ENCODE peak calls at places on chromosomes 2 and 18, in nine cellular contexts. One of them, this sample, is unnamed.
A peak's percentile ranks its signal among the peaks of the same experiment; 100 is the strongest.

GRCh38 chr2:6452702-6453481 is 412.8 kb downstream of the CMPK2 start:
- DNase-seq in gastrocnemius medialis: no peak
- DNase-seq in mesendoderm: peak; percentile 81
- DNase-seq in Karpas-422: peak; percentile 82
- DNase-seq in astrocyte: no peak
- DNase-seq in psoas muscle: no peak
- DNase-seq in A549: no peak
- DNase-seq in lower lobe of right lung: no peak
- DNase-seq in GM12878: no peak
- DNase-seq in this sample: no peak

GRCh38 chr2:42072349-42073118 is 24.7 kb downstream of the PKDCC start:
- DNase-seq in astrocyte: no peak
- DNase-seq in A549: no peak
- DNase-seq in gastrocnemius medialis: peak; percentile 91
- DNase-seq in psoas muscle: peak; percentile 95
- DNase-seq in Karpas-422: no peak
- DNase-seq in mesendoderm: no peak
- DNase-seq in GM12878: no peak
- DNase-seq in lower lobe of right lung: no peak
- DNase-seq in this sample: no peak

GRCh38 chr18:1020731-1021344 is 116.2 kb downstream of the ADCYAP1 start:
- DNase-seq in Karpas-422: no peak
- DNase-seq in mesendoderm: peak; percentile 16
- DNase-seq in astrocyte: peak; percentile 84
- DNase-seq in GM12878: no peak
- DNase-seq in gastrocnemius medialis: no peak
- DNase-seq in A549: no peak
- DNase-seq in lower lobe of right lung: no peak
- DNase-seq in psoas muscle: no peak
- DNase-seq in this sample: no peak

GRCh38 chr18:66439207-66439606 is 164.7 kb downstream of the CDH19 start:
- DNase-seq in astrocyte: no peak
- DNase-seq in mesendoderm: no peak
- DNase-seq in Karpas-422: no peak
- DNase-seq in lower lobe of right lung: no peak
- DNase-seq in A549: no peak
- DNase-seq in GM12878: no peak
- DNase-seq in gastrocnemius medialis: no peak
- DNase-seq in psoas muscle: no peak
- DNase-seq in this sample: no peak

GRCh38 chr18:48317781-48318381 is 91.3 kb downstream of the ZBTB7C start:
- DNase-seq in lower lobe of right lung: no peak
- DNase-seq in gastrocnemius medialis: no peak
- DNase-seq in A549: no peak
- DNase-seq in psoas muscle: no peak
- DNase-seq in mesendoderm: no peak
- DNase-seq in astrocyte: no peak
- DNase-seq in GM12878: no peak
- DNase-seq in Karpas-422: no peak
- DNase-seq in this sample: no peak

GRCh38 chr2:28360742-28361293 is 31.8 kb upstream of the FOSL2 start:
- DNase-seq in GM12878: no peak
- DNase-seq in mesendoderm: peak; percentile 65
- DNase-seq in lower lobe of right lung: no peak
- DNase-seq in gastrocnemius medialis: no peak
- DNase-seq in astrocyte: peak; percentile 38
- DNase-seq in Karpas-422: no peak
- DNase-seq in psoas muscle: peak; percentile 66
- DNase-seq in A549: no peak
- DNase-seq in this sample: no peak

GRCh38 chr2:121363632-121364420 is 78.8 kb upstream of the TFCP2L1 start:
- DNase-seq in psoas muscle: no peak
- DNase-seq in gastrocnemius medialis: peak; percentile 52
- DNase-seq in lower lobe of right lung: no peak
- DNase-seq in astrocyte: peak; percentile 75
- DNase-seq in GM12878: no peak
- DNase-seq in mesendoderm: no peak
- DNase-seq in Karpas-422: no peak
- DNase-seq in A549: no peak
- DNase-seq in this sample: no peak

GRCh38 chr2:224910535-224910934 is 131.7 kb downstream of the DOCK10 start:
- DNase-seq in A549: no peak
- DNase-seq in gastrocnemius medialis: no peak
- DNase-seq in astrocyte: peak; percentile 36
- DNase-seq in lower lobe of right lung: no peak
- DNase-seq in GM12878: no peak
- DNase-seq in mesendoderm: peak; percentile 14
- DNase-seq in Karpas-422: no peak
- DNase-seq in psoas muscle: no peak
- DNase-seq in this sample: no peak

GRCh38 chr18:63267990-63268721 is 51.4 kb downstream of the BCL2 start:
- DNase-seq in lower lobe of right lung: no peak
- DNase-seq in Karpas-422: no peak
- DNase-seq in astrocyte: peak; percentile 40
- DNase-seq in gastrocnemius medialis: no peak
- DNase-seq in A549: no peak
- DNase-seq in GM12878: no peak
- DNase-seq in psoas muscle: no peak
- DNase-seq in mesendoderm: no peak
- DNase-seq in this sample: no peak

GRCh38 chr2:107174126-107174525 is 288.2 kb upstream of the ST6GAL2 start:
- DNase-seq in Karpas-422: no peak
- DNase-seq in mesendoderm: no peak
- DNase-seq in lower lobe of right lung: no peak
- DNase-seq in A549: no peak
- DNase-seq in gastrocnemius medialis: no peak
- DNase-seq in GM12878: no peak
- DNase-seq in astrocyte: no peak
- DNase-seq in psoas muscle: no peak
- DNase-seq in this sample: no peak

DNA sequence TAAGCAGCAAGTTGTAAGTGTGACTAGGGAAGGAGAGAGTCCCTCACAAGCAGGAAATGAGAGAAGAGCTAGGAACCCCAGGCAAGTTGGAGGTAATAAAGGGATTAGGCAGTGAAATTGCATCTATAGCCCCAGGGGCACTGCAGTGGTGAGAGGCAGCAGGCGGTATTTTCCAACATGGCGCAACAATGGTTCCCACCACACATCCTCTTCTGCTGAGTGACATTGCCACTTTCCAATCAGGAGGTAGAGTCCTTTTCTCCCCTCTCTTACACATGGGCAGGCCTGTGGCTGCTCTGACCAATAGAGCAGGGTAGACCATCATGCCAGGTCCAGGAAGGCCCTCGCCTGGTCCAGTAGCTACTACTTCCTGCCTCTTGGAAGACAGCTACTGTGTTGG is 86.6 kb downstream of the DNER start:
- DNase-seq in GM12878: no peak
- DNase-seq in mesendoderm: peak; percentile 80
- DNase-seq in A549: no peak
- DNase-seq in Karpas-422: no peak
- DNase-seq in lower lobe of right lung: no peak
- DNase-seq in gastrocnemius medialis: no peak
- DNase-seq in astrocyte: no peak
- DNase-seq in psoas muscle: no peak
- DNase-seq in this sample: peak; percentile 71
- H3K4me3 ChIP-seq in GM12878: no peak overlapping the region
- H3K4me3 ChIP-seq in mesendoderm: no peak overlapping the region
- H3K4me3 ChIP-seq in A549: no peak overlapping the region
- H3K4me3 ChIP-seq in Karpas-422: no peak overlapping the region
- H3K4me3 ChIP-seq in lower lobe of right lung: no peak overlapping the region
- H3K4me3 ChIP-seq in gastrocnemius medialis: no peak overlapping the region
- H3K4me3 ChIP-seq in astrocyte: no peak overlapping the region
- H3K4me3 ChIP-seq in psoas muscle: no peak overlapping the region
- H3K4me3 ChIP-seq in this sample: no peak overlapping the region

DNA sequence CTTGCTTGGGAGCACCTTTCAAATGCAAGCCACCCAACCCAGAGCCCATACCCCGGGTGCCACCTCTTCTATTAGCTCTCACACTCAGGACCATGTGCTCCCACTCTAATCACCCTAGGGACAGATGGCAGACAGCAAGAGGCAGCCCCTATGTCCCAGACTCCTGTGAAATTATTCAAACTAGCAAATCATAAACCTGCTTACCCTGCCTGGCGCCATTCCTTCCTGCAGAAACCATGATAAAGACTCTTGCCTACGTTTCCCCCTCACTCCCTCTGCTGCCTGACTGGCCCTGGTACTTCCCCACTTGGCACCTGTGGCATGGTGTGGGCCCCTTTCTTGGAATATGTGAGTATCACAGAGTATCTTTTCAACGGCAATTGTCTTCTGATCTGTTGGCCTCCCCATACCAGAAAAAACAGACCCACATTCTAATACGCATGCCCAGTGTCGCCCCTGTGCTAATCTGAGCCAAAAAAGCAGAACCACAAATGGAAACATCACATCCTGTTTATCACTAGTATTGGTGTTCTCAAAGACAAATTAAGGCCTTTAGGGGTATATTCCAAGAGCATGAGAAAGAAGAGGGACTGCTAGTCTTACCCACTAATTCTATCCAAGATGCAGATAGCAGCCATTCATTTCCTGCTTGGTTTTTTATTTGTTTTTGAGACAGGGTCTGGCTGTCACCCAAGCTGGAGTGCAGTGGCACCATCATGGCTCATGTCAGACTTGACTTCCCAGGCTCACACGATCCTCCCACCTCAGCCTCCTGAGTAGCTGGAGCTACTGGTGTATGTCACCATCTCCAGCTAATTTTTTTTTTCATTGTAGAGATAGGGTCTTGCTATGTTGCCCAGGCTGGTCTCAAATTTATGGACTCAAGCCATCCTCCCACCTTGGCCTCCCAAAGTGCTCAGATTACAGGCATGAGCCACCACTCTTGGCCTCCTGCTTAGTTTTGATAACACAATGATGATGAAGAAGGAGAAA is 44.1 kb upstream of the TTC39C start:
- DNase-seq in gastrocnemius medialis: no peak
- DNase-seq in Karpas-422: no peak
- DNase-seq in psoas muscle: no peak
- DNase-seq in A549: no peak
- DNase-seq in mesendoderm: no peak
- DNase-seq in GM12878: peak; percentile 42
- DNase-seq in lower lobe of right lung: no peak
- DNase-seq in astrocyte: no peak
- DNase-seq in this sample: no peak
- H3K4me3 ChIP-seq in gastrocnemius medialis: no peak overlapping the region
- H3K4me3 ChIP-seq in Karpas-422: no peak overlapping the region
- H3K4me3 ChIP-seq in psoas muscle: no peak overlapping the region
- H3K4me3 ChIP-seq in A549: no peak overlapping the region
- H3K4me3 ChIP-seq in mesendoderm: no peak overlapping the region
- H3K4me3 ChIP-seq in GM12878: no peak overlapping the region
- H3K4me3 ChIP-seq in lower lobe of right lung: no peak overlapping the region
- H3K4me3 ChIP-seq in astrocyte: no peak overlapping the region
- H3K4me3 ChIP-seq in this sample: no peak overlapping the region

GRCh38 chr2:98006378-98006777 is 10.6 kb upstream of the TMEM131 start:
- DNase-seq in GM12878: no peak
- DNase-seq in A549: no peak
- DNase-seq in Karpas-422: no peak
- DNase-seq in astrocyte: no peak
- DNase-seq in psoas muscle: no peak
- DNase-seq in gastrocnemius medialis: no peak
- DNase-seq in mesendoderm: no peak
- DNase-seq in lower lobe of right lung: no peak
- DNase-seq in this sample: no peak

GRCh38 chr2:98012561-98012979 is 16.8 kb upstream of the TMEM131 start:
- DNase-seq in lower lobe of right lung: no peak
- DNase-seq in psoas muscle: no peak
- DNase-seq in gastrocnemius medialis: no peak
- DNase-seq in A549: no peak
- DNase-seq in Karpas-422: peak; percentile 92
- DNase-seq in mesendoderm: no peak
- DNase-seq in GM12878: peak; percentile 88
- DNase-seq in astrocyte: no peak
- DNase-seq in this sample: no peak

GRCh38 chr2:98008415-98008814 is 12.7 kb upstream of the TMEM131 start:
- DNase-seq in psoas muscle: no peak
- DNase-seq in A549: no peak
- DNase-seq in mesendoderm: no peak
- DNase-seq in gastrocnemius medialis: no peak
- DNase-seq in lower lobe of right lung: no peak
- DNase-seq in astrocyte: no peak
- DNase-seq in GM12878: no peak
- DNase-seq in Karpas-422: peak; percentile 54
- DNase-seq in this sample: no peak

GRCh38 chr2:98013407-98014042 is 17.8 kb upstream of the TMEM131 start:
- DNase-seq in psoas muscle: no peak
- DNase-seq in astrocyte: peak; percentile 88
- DNase-seq in Karpas-422: peak; percentile 55
- DNase-seq in gastrocnemius medialis: no peak
- DNase-seq in lower lobe of right lung: no peak
- DNase-seq in GM12878: no peak
- DNase-seq in mesendoderm: no peak
- DNase-seq in A549: no peak
- DNase-seq in this sample: no peak

DNA sequence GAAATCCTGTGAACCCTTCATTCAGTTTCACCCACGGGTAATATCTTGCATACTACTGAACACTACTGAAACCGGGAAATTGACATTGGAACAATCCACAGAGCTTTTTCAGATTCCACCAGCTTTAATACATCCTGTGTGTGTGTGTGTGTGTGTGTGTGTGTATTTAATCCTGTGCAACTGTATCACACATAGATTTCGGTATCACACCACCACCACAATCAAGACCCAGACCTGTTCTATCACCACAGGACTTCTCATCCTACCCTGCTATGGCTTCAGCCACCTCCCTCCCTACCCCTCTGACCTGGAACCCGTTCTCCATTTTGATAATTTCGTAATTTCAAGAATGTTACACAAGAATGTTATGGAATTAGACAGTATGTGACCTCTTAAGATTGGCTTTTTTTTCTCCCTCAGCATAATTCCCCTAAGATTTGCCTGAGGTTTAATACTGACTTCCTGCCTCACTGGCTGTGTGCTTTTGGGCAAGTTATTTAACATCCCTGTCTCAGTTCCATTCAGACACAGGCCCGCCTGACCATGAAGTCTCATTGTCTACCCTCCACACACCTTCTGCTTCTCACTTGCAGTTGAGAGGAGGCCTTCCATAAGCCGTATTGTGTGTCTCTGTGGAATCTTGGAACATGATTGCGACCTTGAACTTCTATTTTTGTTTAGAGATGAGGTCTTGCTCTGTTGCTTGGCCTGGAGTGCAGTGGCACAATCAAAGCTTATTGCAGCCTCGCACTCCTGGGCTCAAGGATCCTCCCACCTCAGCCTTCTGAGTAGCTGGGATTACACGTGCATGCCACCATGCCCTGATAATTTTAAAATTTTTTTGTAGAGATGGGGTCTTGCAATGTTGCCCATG is 14.4 kb upstream of the TMEM131 start:
- DNase-seq in lower lobe of right lung: no peak
- DNase-seq in GM12878: no peak
- DNase-seq in Karpas-422: peak; percentile 65
- DNase-seq in psoas muscle: no peak
- DNase-seq in astrocyte: no peak
- DNase-seq in gastrocnemius medialis: peak; percentile 35
- DNase-seq in mesendoderm: no peak
- DNase-seq in A549: no peak
- DNase-seq in this sample: no peak
- H3K4me3 ChIP-seq in lower lobe of right lung: no peak overlapping the region
- H3K4me3 ChIP-seq in GM12878: no peak overlapping the region
- H3K4me3 ChIP-seq in Karpas-422: peak overlapping the region; percentile 37
- H3K4me3 ChIP-seq in psoas muscle: no peak overlapping the region
- H3K4me3 ChIP-seq in astrocyte: no peak overlapping the region
- H3K4me3 ChIP-seq in gastrocnemius medialis: no peak overlapping the region
- H3K4me3 ChIP-seq in mesendoderm: no peak overlapping the region
- H3K4me3 ChIP-seq in A549: no peak overlapping the region
- H3K4me3 ChIP-seq in this sample: no peak overlapping the region

GRCh38 chr2:138296365-138296764 is 205.2 kb upstream of the SPOPL start:
- DNase-seq in A549: no peak
- DNase-seq in psoas muscle: no peak
- DNase-seq in mesendoderm: no peak
- DNase-seq in GM12878: no peak
- DNase-seq in gastrocnemius medialis: no peak
- DNase-seq in lower lobe of right lung: no peak
- DNase-seq in astrocyte: no peak
- DNase-seq in Karpas-422: no peak
- DNase-seq in this sample: no peak
- H3K4me3 ChIP-seq in A549: no peak overlapping the region
- H3K4me3 ChIP-seq in psoas muscle: no peak overlapping the region
- H3K4me3 ChIP-seq in mesendoderm: no peak overlapping the region
- H3K4me3 ChIP-seq in GM12878: no peak overlapping the region
- H3K4me3 ChIP-seq in gastrocnemius medialis: no peak overlapping the region
- H3K4me3 ChIP-seq in lower lobe of right lung: no peak overlapping the region
- H3K4me3 ChIP-seq in astrocyte: no peak overlapping the region
- H3K4me3 ChIP-seq in Karpas-422: no peak overlapping the region
- H3K4me3 ChIP-seq in this sample: no peak overlapping the region